ENCODE peak calls at places on chromosome 1, in ten cellular contexts. R is WTC11; K is activated T-cell treated with anti-CD3 and anti-CD28 coated beads for 1 hour; L is NCI-H1105 treated with DMSO at 0.1 percent for 48 hours; V is ovary; P is PC-3; S is C1 segment of cervical spinal cord; J is stimulated activated CD4-positive, alpha-beta T cell treated with anti-CD3 and anti-CD28 coated beads, Interleukin-2, amount 100 ng/mL, for 24 hours; O is stimulated activated CD8-positive, alpha-beta memory T cell treated with anti-CD3 and anti-CD28 coated beads, Interleukin-15, amount 100 ng/mL, for 4 hours; X is head of caudate nucleus. W is an unnamed sample.

GRCh38 chr1:18882511-18882910 is 19.8 kb downstream of the ALDH4A1 start:
- DNase-seq in R (no peak), K (no peak), L (no peak), V (no peak), P (no peak), S (peak; percentile 6), J (no peak), O (no peak), X (no peak), W (no peak)

GRCh38 chr1:233230011-233230410 is 65.5 kb downstream of the PCNX2 start:
- DNase-seq in R (no peak), K (no peak), L (no peak), V (no peak), P (no peak), S (no peak), J (no peak), O (no peak), X (no peak), W (no peak)

GRCh38 chr1:200302893-200303250 is 107.0 kb downstream of the ZNF281 start:
- DNase-seq in R (peak; percentile 14), K (no peak), L (no peak), V (no peak), P (peak; percentile 43), S (no peak), J (no peak), O (no peak), X (peak; percentile 57), W (no peak)

GRCh38 chr1:16254263-16254948 is 17.4 kb upstream of the CPLANE2 start:
- DNase-seq in R (no peak), K (no peak), L (no peak), V (no peak), P (peak; percentile 73), S (no peak), J (no peak), O (no peak), X (no peak), W (no peak)

GRCh38 chr1:233143266-233143665 is 152.3 kb downstream of the PCNX2 start:
- DNase-seq in R (no peak), K (no peak), L (no peak), V (no peak), P (no peak), S (no peak), J (no peak), O (no peak), X (no peak), W (no peak)

GRCh38 chr1:155835548-155835947 is 21.5 kb downstream of the GON4L start:
- DNase-seq in R (no peak), K (no peak), L (no peak), V (no peak), P (no peak), S (no peak), J (no peak), O (no peak), X (no peak), W (no peak)

GRCh38 chr1:197955486-197956394 is 38.6 kb downstream of the LHX9 start:
- DNase-seq in R (no peak), K (no peak), L (no peak), V (no peak), P (no peak), S (no peak), J (no peak), O (no peak), X (no peak), W (no peak)

GRCh38 chr1:12112711-12113161 is 49.6 kb downstream of the TNFRSF8 start:
- DNase-seq in R (no peak), K (no peak), L (no peak), V (no peak), P (no peak), S (no peak), J (no peak), O (no peak), X (no peak), W (no peak)

GRCh38 chr1:91700332-91700731 is 185.6 kb downstream of the TGFBR3 start:
- DNase-seq in R (no peak), K (no peak), L (no peak), V (no peak), P (no peak), S (no peak), J (no peak), O (no peak), X (no peak), W (no peak)

GRCh38 chr1:91078859-91079258 is 57.0 kb upstream of the ZNF644 start:
- DNase-seq in R (no peak), K (no peak), L (no peak), V (no peak), P (no peak), S (no peak), J (no peak), O (no peak), X (no peak), W (no peak)

GRCh38 chr1:228136908-228137307 is 3.2 kb upstream of the GUK1 start:
- DNase-seq in R (no peak), K (no peak), L (no peak), V (no peak), P (peak; percentile 44), S (no peak), J (no peak), O (no peak), X (no peak), W (no peak)

GRCh38 chr1:33005117-33005811 is 31.4 kb downstream of the AK2 start:
- DNase-seq in R (no peak), K (no peak), L (no peak), V (no peak), P (no peak), S (no peak), J (no peak), O (no peak), X (no peak), W (no peak)

GRCh38 chr1:176803596-176803995 is 340.6 kb downstream of the PAPPA2 start:
- DNase-seq in R (no peak), K (no peak), L (no peak), V (no peak), P (no peak), S (no peak), J (no peak), O (no peak), X (no peak), W (no peak)

W was measured in esophagus squamous epithelium.